ENCODE peak calls at places on chromosomes 7 and 10, in four cellular contexts. Y is IMR-90, X is H9, O is trophoblast cell. S is an unnamed sample.

GRCh38 chr7:132783824-132784223 is 207.6 kb upstream of the PLXNA4 start:
- DNase-seq in Y (peak; percentile 89), X (no peak), O (peak; percentile 23), S (peak; percentile 31)

GRCh38 chr10:52864459-52865106 is 92.0 kb upstream of the MBL2 start:
- DNase-seq in Y (peak; percentile 99), X (peak; percentile 60), O (peak; percentile 55), S (peak; percentile 63)

GRCh38 chr7:117818241-117818640 is 55.0 kb downstream of the CTTNBP2 start:
- DNase-seq in Y (no peak), X (no peak), O (no peak), S (no peak)

GRCh38 chr7:69732203-69732602 is 133.9 kb downstream of the AUTS2 start:
- DNase-seq in Y (no peak), X (no peak), O (no peak), S (no peak)

GRCh38 chr7:83210459-83210858 is 47.8 kb upstream of the PCLO start:
- DNase-seq in Y (no peak), X (no peak), O (no peak), S (no peak)

GRCh38 chr10:29189272-29189671 is 99.6 kb upstream of the LYZL1 start:
- DNase-seq in Y (no peak), X (no peak), O (no peak), S (no peak)

GRCh38 chr10:66550351-66550750 is 375.5 kb upstream of the LRRTM3 start:
- DNase-seq in Y (no peak), X (no peak), O (no peak), S (no peak)

GRCh38 chr10:120927352-120927751 is 76.2 kb downstream of the WDR11 start:
- DNase-seq in Y (no peak), X (no peak), O (no peak), S (no peak)

GRCh38 chr7:151518781-151519044 is 982 bp downstream of the RHEB start:
- DNase-seq in Y (no peak), X (no peak), O (no peak), S (no peak)

GRCh38 chr10:115093286-115093775 is at the start of gene ATRNL1:
- DNase-seq in Y (no peak), X (no peak), O (no peak), S (no peak)

GRCh38 chr7:92135100-92135429 is 788 bp upstream of the CYP51A1 start:
- DNase-seq in Y (no peak), X (no peak), O (no peak), S (no peak)

GRCh38 chr10:130138479-130138866 is 2.3 kb downstream of the GLRX3 start:
- DNase-seq in Y (peak; percentile 69), X (no peak), O (peak; percentile 17), S (no peak)

GRCh38 chr10:3787816-3788215 is 2.8 kb upstream of the KLF6 start:
- DNase-seq in Y (no peak), X (peak; percentile 17), O (no peak), S (no peak)

GRCh38 chr10:124651402-124651887 is 92.7 kb downstream of the FAM53B start:
- DNase-seq in Y (no peak), X (no peak), O (no peak), S (no peak)

GRCh38 chr10:13489035-13489434 is 39.8 kb downstream of the BEND7 start:
- DNase-seq in Y (no peak), X (no peak), O (no peak), S (no peak)

GRCh38 chr7:139043823-139044812 is 8.3 kb upstream of the ZC3HAV1L start:
- DNase-seq in Y (peak; percentile 44), X (no peak), O (peak; percentile 14), S (no peak)

GRCh38 chr7:55970561-55970960 is 6.2 kb downstream of the NIPSNAP2 start:
- DNase-seq in Y (no peak), X (no peak), O (no peak), S (no peak)

GRCh38 chr10:89301721-89302445 is at the start of gene IFIT2:
- DNase-seq in Y (peak; percentile 80), X (no peak), O (peak; percentile 11), S (no peak)

GRCh38 chr7:46317256-46317655 is 396.2 kb upstream of the IGFBP3 start:
- DNase-seq in Y (peak; percentile 46), X (no peak), O (no peak), S (no peak)

GRCh38 chr7:19665399-19666008 is 43.3 kb downstream of the POLR1F start:
- DNase-seq in Y (peak; percentile 50), X (no peak), O (no peak), S (no peak)

GRCh38 chr7:5396542-5396941 is 27.1 kb downstream of the TNRC18 start:
- DNase-seq in Y (no peak), X (no peak), O (peak; percentile 24), S (no peak)

GRCh38 chr10:97362310-97363033 is 27.9 kb upstream of the FRAT2 start:
- DNase-seq in Y (no peak), X (no peak), O (no peak), S (no peak)

GRCh38 chr10:5461201-5461585 is 38.2 kb downstream of the CALML5 start:
- DNase-seq in Y (no peak), X (no peak), O (peak; percentile 75), S (no peak)

GRCh38 chr7:3955751-3956696 is 655.0 kb downstream of the SDK1 start:
- DNase-seq in Y (peak; percentile 65), X (no peak), O (no peak), S (no peak)

GRCh38 chr10:124291009-124291671 is 127.6 kb downstream of the OAT start:
- DNase-seq in Y (no peak), X (peak; percentile 10), O (peak; percentile 5), S (no peak)

GRCh38 chr7:71404701-71405345 is 272.9 kb downstream of the GALNT17 start:
- DNase-seq in Y (no peak), X (no peak), O (no peak), S (no peak)

GRCh38 chr7:91383186-91383585 is 119.0 kb downstream of the FZD1 start:
- DNase-seq in Y (peak; percentile 64), X (no peak), O (no peak), S (no peak)

GRCh38 chr7:32126843-32127242 is 56.6 kb upstream of the PDE1C start:
- DNase-seq in Y (no peak), X (no peak), O (no peak), S (no peak)

DNA sequence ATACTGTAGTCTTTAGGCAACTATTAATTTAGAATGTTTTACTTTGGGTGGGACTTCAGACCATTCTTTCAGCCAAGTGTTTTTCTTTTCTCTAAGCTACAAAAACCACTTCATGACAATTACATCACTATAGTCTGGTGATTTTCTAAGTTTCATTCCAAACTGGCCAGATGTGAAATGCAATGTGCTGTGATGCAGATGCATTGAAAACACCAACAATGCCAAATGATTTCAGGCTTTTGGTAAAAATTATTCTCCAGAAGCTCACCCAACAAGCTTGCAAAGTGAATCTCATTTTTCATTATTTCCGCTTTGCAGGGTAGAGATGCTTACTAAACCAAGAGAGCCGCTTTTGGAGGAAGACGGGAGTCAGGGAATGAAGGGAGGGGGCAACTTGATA is 118.4 kb upstream of the ANK3 start:
- DNase-seq in Y (no peak), X (no peak), O (no peak), S (no peak)
- H3K4me1 ChIP-seq in Y (no peaks in the 10 kb centered on the region), X (no peaks in the 10 kb centered on the region), O (no peaks in the 10 kb centered on the region), S (no peaks in the 10 kb centered on the region)

GRCh38 chr10:51368943-51369342 is 294.7 kb downstream of the PRKG1 start:
- DNase-seq in Y (no peak), X (no peak), O (no peak), S (no peak)
- H2AK5ac ChIP-seq in Y (no peak overlapping the region), X (no peak overlapping the region), O (no peak overlapping the region), S (no peak overlapping the region)

GRCh38 chr10:62031522-62031921 is 130.0 kb downstream of the ARID5B start:
- DNase-seq in Y (no peak), X (no peak), O (no peak), S (no peak)

GRCh38 chr10:62025901-62026879 is 124.7 kb downstream of the ARID5B start:
- DNase-seq in Y (peak; percentile 75), X (no peak), O (no peak), S (no peak)

GRCh38 chr10:62033108-62033507 is 131.6 kb downstream of the ARID5B start:
- DNase-seq in Y (no peak), X (no peak), O (no peak), S (no peak)

GRCh38 chr10:62027841-62028501 is 126.5 kb downstream of the ARID5B start:
- DNase-seq in Y (peak; percentile 57), X (no peak), O (no peak), S (no peak)

DNA sequence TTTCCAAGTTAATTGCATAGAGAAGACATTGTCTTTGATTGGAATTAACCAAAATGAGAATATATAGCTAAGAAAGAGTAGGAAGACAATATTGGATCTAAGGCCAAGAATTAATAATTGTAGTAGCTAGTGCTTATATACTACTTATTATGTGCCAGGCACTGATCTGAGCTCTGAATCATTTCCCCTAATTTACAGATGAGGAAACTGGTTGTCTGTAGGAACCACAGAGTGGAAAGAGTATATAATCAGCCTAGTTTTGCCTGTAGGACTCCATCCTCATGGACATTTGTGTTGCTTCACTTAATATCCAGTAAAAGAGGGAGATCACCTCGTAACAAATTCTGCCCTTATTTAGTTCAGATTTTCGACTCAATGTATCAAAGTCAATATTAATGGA is 127.9 kb downstream of the ARID5B start:
- DNase-seq in Y (no peak), X (no peak), O (no peak), S (no peak)
- H3K4me1 ChIP-seq in Y (peaks cover 22% of the 10 kb centered on the region), X (no peaks in the 10 kb centered on the region), O (no peaks in the 10 kb centered on the region), S (no peaks in the 10 kb centered on the region)

DNA sequence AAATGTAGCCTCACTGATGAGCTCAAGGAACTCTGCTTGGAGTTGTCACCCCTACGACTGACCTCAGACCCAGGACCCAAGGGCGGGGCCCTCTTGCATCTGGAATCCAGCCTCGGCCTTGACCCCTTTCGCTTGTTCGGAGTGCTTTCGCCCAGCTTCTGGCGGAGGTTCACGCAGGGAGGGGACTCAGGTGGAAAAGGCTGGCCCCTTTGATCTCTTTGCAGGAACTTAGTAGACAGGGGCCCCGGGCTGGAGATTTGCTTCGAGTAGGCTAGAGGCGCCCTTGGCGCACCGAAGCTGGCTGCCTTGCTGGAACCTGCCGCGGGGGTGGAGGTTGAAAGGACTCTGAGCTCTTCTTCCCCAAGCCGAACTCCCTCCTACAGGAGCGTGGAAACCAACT is 255.0 kb downstream of the OTUD1 start:
- DNase-seq in Y (no peak), X (peak; percentile 44), O (no peak), S (no peak)
- H2AK5ac ChIP-seq in Y (no peak overlapping the region), X (no peak overlapping the region), O (no peak overlapping the region), S (no peak overlapping the region)

DNA sequence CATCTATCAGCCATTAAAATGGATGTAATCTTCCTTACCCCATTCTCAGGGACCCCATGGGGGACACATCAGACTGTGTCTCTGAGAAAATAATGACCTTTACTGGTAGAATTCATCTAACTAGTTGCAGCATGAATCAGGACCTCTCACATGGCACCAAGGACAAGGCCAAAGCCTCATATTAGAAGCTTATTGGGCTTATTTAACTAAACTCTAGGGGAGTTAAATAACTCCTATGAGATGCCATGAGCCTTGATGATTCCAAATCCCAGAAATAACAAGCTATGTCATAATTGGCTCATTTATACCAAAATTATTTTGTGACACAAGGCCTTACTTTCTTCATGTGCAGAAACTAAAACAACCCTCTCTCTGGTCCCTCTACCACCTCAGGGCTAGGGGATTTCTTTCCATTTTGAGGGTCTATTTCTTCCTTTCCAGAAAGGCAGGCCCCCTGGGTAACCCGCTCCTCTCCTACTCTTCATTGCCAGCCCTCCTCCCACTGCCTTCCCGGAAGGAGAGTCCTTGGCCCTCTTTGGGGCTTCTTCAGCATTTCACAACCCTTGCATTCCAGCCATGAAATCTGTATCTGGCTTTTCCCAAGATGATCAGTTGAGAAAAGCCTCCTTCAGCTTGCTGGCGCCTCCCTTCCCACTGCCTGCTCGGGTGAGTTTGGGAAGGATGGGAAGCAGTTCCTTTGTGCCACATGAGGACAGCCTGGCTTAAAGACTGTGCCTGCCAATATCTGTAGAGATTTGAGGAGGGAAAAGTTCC is 41.8 kb upstream of the TRIM8 start:
- DNase-seq in Y (no peak), X (no peak), O (no peak), S (no peak)
- H3K4me1 ChIP-seq in Y (peaks cover 46% of the 10 kb centered on the region), X (no peaks in the 10 kb centered on the region), O (peaks cover 20% of the 10 kb centered on the region), S (no peaks in the 10 kb centered on the region)